ENCODE peak calls at places on chromosomes 12 and 14, in nine cellular contexts. R, W, F, O, Y, I, E, H and N are unnamed samples.
A peak's percentile ranks its signal among the peaks of the same experiment; 100 is the strongest.

GRCh38 chr12:93729934-93730333 is 52.8 kb downstream of the CRADD start:
- ATAC-seq in I (no peak), H (no peak), Y (no peak), R (no peak), F (no peak), W (no peak), O (no peak), E (no peak), N (no peak)

GRCh38 chr14:64800000-64800399 is 79.7 kb downstream of the SPTB start:
- ATAC-seq in W (no peak), F (no peak), R (no peak), E (peak; percentile 76), I (no peak), H (no peak), Y (no peak), O (no peak), N (no peak)

GRCh38 chr14:23361320-23361719 is 3.7 kb downstream of the EFS start:
- ATAC-seq in I (peak; percentile 29), R (peak; percentile 32), F (no peak), H (no peak), Y (no peak), O (peak; percentile 71), E (no peak), W (no peak), N (peak; percentile 26)

GRCh38 chr14:105074601-105075053 is 9.4 kb upstream of the GPR132 start:
- ATAC-seq in H (no peak), R (no peak), I (no peak), E (no peak), O (no peak), W (no peak), F (no peak), Y (no peak), N (no peak)

GRCh38 chr12:86265329-86265695 is 9.1 kb upstream of the MGAT4C start:
- ATAC-seq in E (no peak), H (no peak), W (no peak), F (no peak), Y (no peak), O (no peak), I (no peak), R (no peak), N (no peak)

GRCh38 chr14:59275668-59276067 is 87.2 kb downstream of the DAAM1 start:
- ATAC-seq in O (peak; percentile 93), Y (no peak), E (peak; percentile 58), H (peak; percentile 71), R (peak; percentile 91), W (no peak), I (peak; percentile 88), F (peak; percentile 89), N (peak; percentile 65)

GRCh38 chr14:32426596-32427408 is 97.7 kb downstream of the AKAP6 start:
- ATAC-seq in H (no peak), I (no peak), O (no peak), F (no peak), E (no peak), W (no peak), R (no peak), Y (no peak), N (no peak)

GRCh38 chr14:99575043-99576023 is 28.7 kb downstream of the CCDC85C start:
- ATAC-seq in H (no peak), F (peak; percentile 4), R (no peak), O (peak; percentile 59), Y (no peak), I (peak; percentile 75), E (peak; percentile 59), W (no peak), N (no peak)

GRCh38 chr12:40692617-40693502 is 621 bp downstream of the CNTN1 start:
- ATAC-seq in W (peak; percentile 77), H (no peak), I (no peak), R (no peak), O (no peak), F (peak; percentile 20), E (peak; percentile 57), Y (no peak), N (peak; percentile 58)

GRCh38 chr12:46774011-46774633 is 51.7 kb downstream of the SLC38A4 start:
- ATAC-seq in E (no peak), I (no peak), Y (no peak), H (no peak), F (no peak), R (no peak), O (no peak), W (no peak), N (no peak)

GRCh38 chr12:100120355-100120754 is 22.3 kb downstream of the BLTP3B start:
- ATAC-seq in H (no peak), Y (no peak), F (no peak), W (no peak), E (no peak), R (no peak), O (no peak), I (no peak), N (no peak)

GRCh38 chr12:57272337-57273151 is 21.6 kb upstream of the STAC3 start:
- ATAC-seq in F (no peak), H (no peak), I (no peak), O (no peak), E (no peak), R (no peak), W (no peak), Y (no peak), N (no peak)

GRCh38 chr14:74710477-74710876 is 2.4 kb downstream of the AREL1 start:
- ATAC-seq in W (no peak), O (no peak), E (no peak), I (no peak), R (no peak), H (no peak), Y (no peak), F (no peak), N (no peak)

GRCh38 chr12:49051777-49052438 is 8.7 kb downstream of the KMT2D start:
- ATAC-seq in R (no peak), E (no peak), I (no peak), F (no peak), W (no peak), H (no peak), O (no peak), Y (no peak), N (no peak)

GRCh38 chr14:101535232-101535631 is 26.1 kb upstream of the DIO3 start:
- ATAC-seq in H (peak; percentile 69), F (peak; percentile 60), E (peak; percentile 6), Y (no peak), O (peak; percentile 38), W (no peak), R (no peak), I (peak; percentile 39), N (no peak)

GRCh38 chr12:122999986-123000420 is 19.5 kb downstream of the ARL6IP4 start:
- ATAC-seq in E (no peak), W (no peak), Y (no peak), H (no peak), O (no peak), F (no peak), I (no peak), R (no peak), N (no peak)

GRCh38 chr12:81726634-81727033 is 32.5 kb downstream of the PPFIA2 start:
- ATAC-seq in I (no peak), E (no peak), W (no peak), F (no peak), H (no peak), R (no peak), Y (no peak), O (no peak), N (no peak)

GRCh38 chr12:591571-592505 is 71.4 kb downstream of the NINJ2 start:
- ATAC-seq in E (no peak), W (no peak), H (no peak), Y (no peak), I (no peak), F (no peak), O (no peak), R (no peak), N (no peak)

GRCh38 chr12:116544656-116545055 is 14.5 kb upstream of the MAP1LC3B2 start:
- ATAC-seq in O (no peak), E (no peak), H (no peak), F (no peak), Y (no peak), I (no peak), R (no peak), W (peak; percentile 85), N (peak; percentile 83)

GRCh38 chr12:124404162-124404561 is 109.3 kb downstream of the RFLNA start:
- ATAC-seq in I (no peak), H (no peak), E (no peak), F (no peak), W (peak; percentile 29), Y (no peak), R (no peak), O (no peak), N (no peak)

GRCh38 chr12:127562781-127563180 is 704.2 kb upstream of the TMEM132C start:
- ATAC-seq in O (no peak), H (no peak), W (no peak), R (no peak), E (no peak), Y (no peak), I (no peak), F (no peak), N (no peak)

GRCh38 chr14:24362241-24362960 is 5.6 kb upstream of the NFATC4 start:
- ATAC-seq in O (no peak), I (no peak), H (no peak), E (no peak), R (no peak), Y (no peak), F (no peak), W (no peak), N (no peak)

GRCh38 chr12:6813363-6813762 is 8.3 kb upstream of the GPR162 start:
- ATAC-seq in O (no peak), I (no peak), R (no peak), W (no peak), F (no peak), H (no peak), E (no peak), Y (no peak), N (no peak)